ENCODE peak calls at places on chromosome 10, in four cellular contexts. One of them, this sample, is unnamed.

GRCh38 chr10:89440262-89440661 is 25.9 kb downstream of the IFIT5 start:
- DNase-seq in CD8-positive, alpha-beta T cell: no peak
- DNase-seq in PC-3: no peak
- DNase-seq in astrocyte: no peak
- DNase-seq in this sample: no peak

GRCh38 chr10:43818687-43819086 is 170.0 kb upstream of the ZNF32 start:
- DNase-seq in astrocyte: no peak
- DNase-seq in PC-3: no peak
- DNase-seq in CD8-positive, alpha-beta T cell: no peak
- DNase-seq in this sample: no peak

GRCh38 chr10:22027666-22028238 is 24.2 kb upstream of the DNAJC1 start:
- DNase-seq in PC-3: no peak
- DNase-seq in CD8-positive, alpha-beta T cell: no peak
- DNase-seq in astrocyte: no peak
- DNase-seq in this sample: no peak

GRCh38 chr10:62071846-62072281 is 170.4 kb downstream of the ARID5B start:
- DNase-seq in CD8-positive, alpha-beta T cell: no peak
- DNase-seq in PC-3: peak; percentile 59
- DNase-seq in astrocyte: peak; percentile 77
- DNase-seq in this sample: no peak

GRCh38 chr10:107806006-107806405 is 641.5 kb upstream of the SORCS1 start:
- DNase-seq in astrocyte: no peak
- DNase-seq in PC-3: no peak
- DNase-seq in CD8-positive, alpha-beta T cell: no peak
- DNase-seq in this sample: no peak

GRCh38 chr10:131346456-131346855 is 34.9 kb upstream of the TCERG1L start:
- DNase-seq in CD8-positive, alpha-beta T cell: no peak
- DNase-seq in PC-3: no peak
- DNase-seq in astrocyte: no peak
- DNase-seq in this sample: no peak

GRCh38 chr10:34653530-34653929 is 161.6 kb downstream of the PARD3 start:
- DNase-seq in PC-3: no peak
- DNase-seq in astrocyte: no peak
- DNase-seq in CD8-positive, alpha-beta T cell: no peak
- DNase-seq in this sample: no peak

GRCh38 chr10:112213836-112214235 is 30.3 kb upstream of the GPAM start:
- DNase-seq in CD8-positive, alpha-beta T cell: no peak
- DNase-seq in astrocyte: no peak
- DNase-seq in PC-3: no peak
- DNase-seq in this sample: no peak

GRCh38 chr10:71729023-71729649 is 9.6 kb upstream of the C10orf105 start:
- DNase-seq in CD8-positive, alpha-beta T cell: no peak
- DNase-seq in PC-3: peak; percentile 69
- DNase-seq in astrocyte: no peak
- DNase-seq in this sample: peak; percentile 50
- H3K27ac ChIP-seq in CD8-positive, alpha-beta T cell: peak overlapping the region; percentile 8
- H3K27ac ChIP-seq in PC-3: no peak overlapping the region
- H3K27ac ChIP-seq in astrocyte: no peak overlapping the region
- H3K27ac ChIP-seq in this sample: no peak overlapping the region

GRCh38 chr10:77187376-77187999 is 450.1 kb downstream of the KCNMA1 start:
- DNase-seq in PC-3: no peak
- DNase-seq in CD8-positive, alpha-beta T cell: no peak
- DNase-seq in astrocyte: no peak
- DNase-seq in this sample: no peak
- H3K27ac ChIP-seq in PC-3: no peak overlapping the region
- H3K27ac ChIP-seq in CD8-positive, alpha-beta T cell: no peak overlapping the region
- H3K27ac ChIP-seq in astrocyte: no peak overlapping the region
- H3K27ac ChIP-seq in this sample: peak overlapping the region; percentile 20

DNA sequence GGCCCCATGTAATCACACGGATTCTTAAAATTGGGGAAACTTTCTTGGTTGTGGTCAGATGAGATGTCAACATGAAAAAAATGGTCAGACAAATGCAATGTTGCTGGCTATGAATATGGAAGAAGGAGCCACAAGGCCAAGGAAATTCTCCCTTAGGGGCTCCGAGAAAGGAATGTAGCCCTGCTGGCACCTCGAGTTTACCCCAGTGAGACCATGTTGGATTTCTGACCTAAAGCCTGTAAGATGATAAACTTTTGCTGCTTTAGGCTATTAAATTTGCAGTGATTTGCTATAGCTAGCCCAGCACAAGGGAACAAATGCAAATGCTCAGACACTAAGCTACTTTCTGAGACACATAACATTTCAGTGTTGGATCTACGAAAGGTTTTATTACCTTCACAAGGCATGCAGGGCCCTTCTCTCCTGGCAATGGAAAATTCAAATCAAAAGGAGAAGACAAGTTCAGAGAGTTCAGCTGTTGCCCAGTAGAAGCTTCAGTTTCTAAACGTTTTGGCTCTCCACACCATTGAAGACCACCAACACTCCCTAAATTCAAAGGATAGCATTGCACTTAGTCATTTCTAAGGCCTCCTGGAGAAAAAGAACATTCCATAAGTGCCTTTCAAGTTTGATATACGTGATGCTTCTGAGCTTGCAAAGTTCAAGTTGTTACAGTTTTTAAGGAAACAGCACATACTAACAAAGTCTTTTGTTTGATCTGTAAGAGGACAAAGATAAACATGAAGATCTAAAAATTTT is 23.4 kb downstream of the MCMBP start:
- DNase-seq in CD8-positive, alpha-beta T cell: no peak
- DNase-seq in astrocyte: peak; percentile 88
- DNase-seq in PC-3: no peak
- DNase-seq in this sample: no peak
- H3K27ac ChIP-seq in CD8-positive, alpha-beta T cell: no peak overlapping the region
- H3K27ac ChIP-seq in astrocyte: peak overlapping the region; percentile 76
- H3K27ac ChIP-seq in PC-3: no peak overlapping the region
- H3K27ac ChIP-seq in this sample: no peak overlapping the region

GRCh38 chr10:72146559-72147323 is 58.4 kb upstream of the SPOCK2 start:
- DNase-seq in CD8-positive, alpha-beta T cell: no peak
- DNase-seq in PC-3: no peak
- DNase-seq in astrocyte: no peak
- DNase-seq in this sample: no peak
- H3K27ac ChIP-seq in CD8-positive, alpha-beta T cell: no peak overlapping the region
- H3K27ac ChIP-seq in PC-3: no peak overlapping the region
- H3K27ac ChIP-seq in astrocyte: no peak overlapping the region
- H3K27ac ChIP-seq in this sample: no peak overlapping the region

GRCh38 chr10:79182122-79182521 is 113.4 kb downstream of the ZMIZ1 start:
- DNase-seq in PC-3: no peak
- DNase-seq in CD8-positive, alpha-beta T cell: no peak
- DNase-seq in astrocyte: no peak
- DNase-seq in this sample: no peak

GRCh38 chr10:79182763-79183467 is 114.1 kb downstream of the ZMIZ1 start:
- DNase-seq in CD8-positive, alpha-beta T cell: no peak
- DNase-seq in PC-3: peak; percentile 58
- DNase-seq in astrocyte: peak; percentile 26
- DNase-seq in this sample: no peak

GRCh38 chr10:79184141-79184625 is 115.4 kb downstream of the ZMIZ1 start:
- DNase-seq in CD8-positive, alpha-beta T cell: no peak
- DNase-seq in astrocyte: peak; percentile 84
- DNase-seq in PC-3: peak; percentile 100
- DNase-seq in this sample: peak; percentile 18

GRCh38 chr10:79184649-79185048 is 115.9 kb downstream of the ZMIZ1 start:
- DNase-seq in CD8-positive, alpha-beta T cell: no peak
- DNase-seq in PC-3: no peak
- DNase-seq in astrocyte: no peak
- DNase-seq in this sample: no peak

DNA sequence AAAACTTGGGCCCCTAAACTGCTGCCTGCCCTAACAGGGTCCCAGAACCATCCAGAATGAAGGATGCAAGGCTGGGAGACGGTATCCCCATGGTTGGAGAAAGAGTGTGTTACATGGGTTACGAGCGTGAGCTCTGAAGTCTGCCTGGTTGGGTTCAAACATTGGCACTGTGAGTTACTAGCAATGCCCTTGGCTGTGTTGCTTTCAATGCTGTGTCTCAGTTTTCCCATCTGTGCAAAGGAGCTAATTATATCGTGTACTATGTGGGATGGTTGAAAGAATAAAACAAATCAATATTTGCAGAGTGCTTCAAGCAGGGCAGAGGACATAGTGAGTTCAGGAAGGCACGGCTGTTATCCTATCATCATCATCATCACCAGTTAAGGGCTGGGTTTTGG is 114.7 kb downstream of the ZMIZ1 start:
- DNase-seq in CD8-positive, alpha-beta T cell: no peak
- DNase-seq in PC-3: peak; percentile 49
- DNase-seq in astrocyte: no peak
- DNase-seq in this sample: no peak
- H3K27ac ChIP-seq in CD8-positive, alpha-beta T cell: no peak overlapping the region
- H3K27ac ChIP-seq in PC-3: peak overlapping the region; percentile 67
- H3K27ac ChIP-seq in astrocyte: peak overlapping the region; percentile 67
- H3K27ac ChIP-seq in this sample: no peak overlapping the region

This sample was measured in epithelial cell of prostate.